ENCODE peak calls at places on chromosomes 16 and 17, in six cellular contexts. A, G, Y, L, K and Z are unnamed samples.
A peak's percentile ranks its signal among the peaks of the same experiment; 100 is the strongest.

GRCh38 chr16:85491798-85492616 is 121.1 kb upstream of the GSE1 start:
- DNase-seq in A (no peak), G (peak; percentile 95), Y (no peak), L (peak; percentile 53), K (no peak), Z (no peak)

GRCh38 chr16:57150682-57151330 is 35.0 kb downstream of the PSME3IP1 start:
- DNase-seq in A (no peak), G (peak; percentile 18), Y (no peak), L (no peak), K (no peak), Z (no peak)

GRCh38 chr17:48578616-48579560 is 738 bp upstream of the HOXB4 start:
- DNase-seq in A (no peak), G (no peak), Y (no peak), L (no peak), K (no peak), Z (no peak)

GRCh38 chr16:56475226-56475625 is 23.9 kb downstream of the OGFOD1 start:
- DNase-seq in A (no peak), G (no peak), Y (no peak), L (no peak), K (no peak), Z (no peak)

GRCh38 chr16:57639172-57639571 is 10.7 kb downstream of the ADGRG1 start:
- DNase-seq in A (no peak), G (peak; percentile 67), Y (peak; percentile 18), L (peak; percentile 80), K (no peak), Z (no peak)

GRCh38 chr16:30382398-30383015 is at the start of gene SEPTIN1:
- DNase-seq in A (no peak), G (no peak), Y (peak; percentile 72), L (no peak), K (peak; percentile 48), Z (no peak)

GRCh38 chr17:77382356-77382911 is 241.7 kb downstream of the SEC14L1 start:
- DNase-seq in A (no peak), G (no peak), Y (no peak), L (no peak), K (no peak), Z (no peak)

GRCh38 chr16:66440271-66440802 is 13.2 kb downstream of the BEAN1 start:
- DNase-seq in A (no peak), G (no peak), Y (no peak), L (no peak), K (no peak), Z (no peak)

GRCh38 chr17:74282587-74283370 is 8.7 kb downstream of the DNAI2 start:
- DNase-seq in A (no peak), G (no peak), Y (no peak), L (no peak), K (no peak), Z (no peak)

GRCh38 chr16:57186630-57187507 is 740 bp downstream of the RSPRY1 start:
- DNase-seq in A (peak; percentile 59), G (no peak), Y (peak; percentile 6), L (no peak), K (no peak), Z (peak; percentile 40)

GRCh38 chr17:77571562-77571981 is 386.9 kb upstream of the TNRC6C start:
- DNase-seq in A (no peak), G (peak; percentile 32), Y (peak; percentile 24), L (no peak), K (no peak), Z (no peak)

GRCh38 chr17:34760931-34761500 is 181.6 kb downstream of the TMEM132E start:
- DNase-seq in A (no peak), G (no peak), Y (no peak), L (no peak), K (no peak), Z (no peak)

GRCh38 chr16:54193656-54194007 is 93.0 kb downstream of the IRX3 start:
- DNase-seq in A (peak; percentile 71), G (peak; percentile 82), Y (no peak), L (peak; percentile 36), K (no peak), Z (peak; percentile 49)

GRCh38 chr16:30747331-30747730 is 894 bp upstream of the PHKG2 start:
- DNase-seq in A (peak; percentile 75), G (no peak), Y (no peak), L (no peak), K (no peak), Z (peak; percentile 31)

GRCh38 chr17:67258836-67259468 is 14.0 kb upstream of the HELZ start:
- DNase-seq in A (no peak), G (no peak), Y (no peak), L (no peak), K (no peak), Z (no peak)

GRCh38 chr16:64910351-64910750 is 211.5 kb downstream of the CDH11 start:
- DNase-seq in A (peak; percentile 4), G (no peak), Y (no peak), L (peak; percentile 18), K (no peak), Z (peak; percentile 52)

GRCh38 chr16:89360760-89361435 is 129.5 kb downstream of the ANKRD11 start:
- DNase-seq in A (no peak), G (peak; percentile 40), Y (peak; percentile 78), L (no peak), K (peak; percentile 39), Z (no peak)

GRCh38 chr17:21041753-21042433 is 918 bp downstream of the USP22 start:
- DNase-seq in A (peak; percentile 83), G (peak; percentile 80), Y (peak; percentile 50), L (peak; percentile 70), K (peak; percentile 36), Z (peak; percentile 70)

GRCh38 chr16:23072084-23072599 is 77.1 kb downstream of the USP31 start:
- DNase-seq in A (peak; percentile 74), G (peak; percentile 80), Y (no peak), L (no peak), K (no peak), Z (peak; percentile 71)

GRCh38 chr17:58806046-58806445 is 50.4 kb downstream of the PPM1E start:
- DNase-seq in A (no peak), G (no peak), Y (no peak), L (no peak), K (no peak), Z (no peak)

GRCh38 chr16:57938936-57939871 is 31.7 kb downstream of the CNGB1 start:
- DNase-seq in A (peak; percentile 51), G (peak; percentile 74), Y (no peak), L (no peak), K (no peak), Z (peak; percentile 26)

GRCh38 chr17:72120878-72121163 is at the start of gene SOX9:
- DNase-seq in A (peak; percentile 98), G (peak; percentile 92), Y (no peak), L (peak; percentile 91), K (no peak), Z (peak; percentile 4)

GRCh38 chr17:74916136-74916850 is 6.8 kb downstream of the USH1G start:
- DNase-seq in A (no peak), G (no peak), Y (no peak), L (no peak), K (no peak), Z (no peak)

GRCh38 chr17:75821552-75821951 is 22.7 kb downstream of the UNC13D start:
- DNase-seq in A (no peak), G (no peak), Y (no peak), L (no peak), K (no peak), Z (no peak)

GRCh38 chr17:6387858-6388257 is 47.1 kb downstream of the AIPL1 start:
- DNase-seq in A (no peak), G (no peak), Y (no peak), L (no peak), K (no peak), Z (no peak)

GRCh38 chr16:81446318-81447275 is 2.0 kb downstream of the CMIP start:
- DNase-seq in A (peak; percentile 73), G (peak; percentile 60), Y (no peak), L (no peak), K (no peak), Z (no peak)

GRCh38 chr17:78839762-78840529 is 668 bp downstream of the USP36 start:
- DNase-seq in A (peak; percentile 63), G (peak; percentile 51), Y (peak; percentile 61), L (peak; percentile 20), K (no peak), Z (peak; percentile 33)

GRCh38 chr17:67469208-67469980 is 92.3 kb downstream of the PITPNC1 start:
- DNase-seq in A (no peak), G (no peak), Y (no peak), L (no peak), K (no peak), Z (no peak)